ENCODE peak calls at places on chromosomes 12 and 14, in eight cellular contexts. R is epithelial cell of proximal tubule, I is GM12878, H is right atrium auricular region, A is heart right ventricle, M is GM23248, N is BJ, K is fibroblast of lung. Z is an unnamed sample.

GRCh38 chr12:131402781-131403396 is 308.0 kb upstream of the SFSWAP start:
- DNase-seq in R (no peak), I (no peak), H (no peak), A (no peak), M (no peak), N (no peak), K (no peak), Z (no peak)

GRCh38 chr12:73057428-73057827 is 785.3 kb downstream of the TRHDE start:
- DNase-seq in R (no peak), I (no peak), H (no peak), A (no peak), M (no peak), N (no peak), K (no peak), Z (no peak)

GRCh38 chr12:92041742-92042141 is 103.9 kb downstream of the BTG1 start:
- DNase-seq in R (no peak), I (no peak), H (no peak), A (no peak), M (no peak), N (no peak), K (peak), Z (no peak)

GRCh38 chr14:35390577-35391387 is 13.8 kb downstream of the NFKBIA start:
- DNase-seq in R (no peak), I (no peak), H (no peak), A (no peak), M (peak), N (no peak), K (peak), Z (no peak)

GRCh38 chr14:98698341-98698740 is 573.7 kb downstream of the BCL11B start:
- DNase-seq in R (no peak), I (no peak), H (no peak), A (no peak), M (no peak), N (no peak), K (no peak), Z (no peak)

GRCh38 chr12:5201554-5202243 is 158.0 kb downstream of the KCNA5 start:
- DNase-seq in R (no peak), I (no peak), H (no peak), A (peak), M (no peak), N (no peak), K (peak), Z (no peak)

GRCh38 chr12:54056110-54056509 is 2.5 kb downstream of the HOXC4 start:
- DNase-seq in R (no peak), I (no peak), H (no peak), A (no peak), M (no peak), N (no peak), K (no peak), Z (no peak)

GRCh38 chr14:53531151-53531550 is 378.0 kb upstream of the DDHD1 start:
- DNase-seq in R (no peak), I (no peak), H (no peak), A (no peak), M (no peak), N (no peak), K (no peak), Z (no peak)

GRCh38 chr12:124295431-124296058 is 652 bp downstream of the RFLNA start:
- DNase-seq in R (no peak), I (no peak), H (no peak), A (no peak), M (no peak), N (no peak), K (no peak), Z (no peak)

GRCh38 chr14:89618821-89619551 is 202.0 kb upstream of the FOXN3 start:
- DNase-seq in R (no peak), I (no peak), H (peak), A (peak), M (peak), N (no peak), K (peak), Z (no peak)

GRCh38 chr12:116525418-116526001 is 33.7 kb upstream of the MAP1LC3B2 start:
- DNase-seq in R (no peak), I (no peak), H (peak), A (peak), M (peak), N (no peak), K (peak), Z (peak)

GRCh38 chr12:27635349-27635972 is 60.8 kb upstream of the REP15 start:
- DNase-seq in R (no peak), I (no peak), H (no peak), A (no peak), M (peak), N (no peak), K (peak), Z (peak)

GRCh38 chr14:103568952-103569351 is 6.2 kb downstream of the COA8 start:
- DNase-seq in R (no peak), I (no peak), H (no peak), A (no peak), M (no peak), N (no peak), K (no peak), Z (no peak)
- H3K4me3 ChIP-seq in R (no peak), I (no peak), H (no peak), A (no peak), M (no peak), N (no peak), K (no peak), Z (no peak)

GRCh38 chr14:75098682-75099081 is 28.2 kb downstream of the NEK9 start:
- DNase-seq in R (no peak), I (no peak), H (no peak), A (no peak), M (no peak), N (no peak), K (no peak), Z (no peak)
- H3K4me3 ChIP-seq in R (no peak), I (no peak), H (no peak), A (no peak), M (no peak), N (no peak), K (no peak), Z (no peak)

GRCh38 chr14:22839159-22839779 is 2.9 kb downstream of the MMP14 start:
- DNase-seq in R (no peak), I (no peak), H (no peak), A (no peak), M (peak), N (no peak), K (no peak), Z (no peak)
- H3K4me3 ChIP-seq in R (peak), I (no peak), H (no peak), A (peak), M (peak), N (peak), K (peak), Z (peak)

DNA sequence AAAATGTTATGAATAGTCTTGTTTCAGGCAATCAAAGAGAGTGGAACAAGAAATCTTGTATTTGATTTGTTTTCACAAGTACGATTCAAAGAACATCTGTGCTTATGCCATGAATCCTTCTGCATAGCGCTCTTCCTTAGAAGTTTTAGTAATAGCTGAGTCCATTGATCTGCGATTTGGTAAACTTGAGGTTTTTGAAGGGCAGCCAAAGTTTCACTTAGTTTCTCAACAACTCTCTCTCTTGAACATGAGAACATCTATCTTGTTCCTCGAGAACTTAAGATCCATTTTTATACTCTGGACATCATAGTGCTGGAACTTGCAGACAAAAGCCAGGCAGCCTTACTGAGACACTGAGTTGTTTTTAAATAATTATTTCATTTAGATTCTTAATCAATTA is 96.2 kb upstream of the USP15 start:
- DNase-seq in R (no peak), I (no peak), H (no peak), A (no peak), M (no peak), N (no peak), K (no peak), Z (no peak)
- H3K4me3 ChIP-seq in R (no peak), I (no peak), H (no peak), A (no peak), M (no peak), N (no peak), K (no peak), Z (no peak)

GRCh38 chr14:69615471-69616407 is 4.3 kb downstream of the SUSD6 start:
- DNase-seq in R (no peak), I (peak), H (peak), A (peak), M (peak), N (peak), K (peak), Z (peak)
- H3K4me3 ChIP-seq in R (peak), I (peak), H (no peak), A (peak), M (peak), N (peak), K (peak), Z (peak)